ENCODE peak calls at places on chromosomes 11 and 22, in six cellular contexts. X, F, H, C, R and D are unnamed samples.

GRCh38 chr11:93591247-93591898 is 48.2 kb upstream of the SMCO4 start:
- DNase-seq in X (no peak), F (no peak), H (peak), C (peak), R (no peak), D (no peak)

GRCh38 chr22:42604403-42604802 is 10.3 kb downstream of the POLDIP3 start:
- DNase-seq in X (no peak), F (no peak), H (no peak), C (no peak), R (no peak), D (no peak)

GRCh38 chr11:120027546-120028180 is 110.2 kb downstream of the TRIM29 start:
- DNase-seq in X (no peak), F (no peak), H (no peak), C (no peak), R (no peak), D (no peak)

GRCh38 chr11:33722579-33723234 is 13.5 kb downstream of the CD59 start:
- DNase-seq in X (no peak), F (no peak), H (no peak), C (no peak), R (no peak), D (no peak)

GRCh38 chr11:20618083-20618482 is 18.7 kb downstream of the SLC6A5 start:
- DNase-seq in X (no peak), F (no peak), H (no peak), C (no peak), R (no peak), D (no peak)

GRCh38 chr11:114774599-114775365 is 96.5 kb downstream of the NXPE2 start:
- DNase-seq in X (peak), F (peak), H (peak), C (peak), R (peak), D (no peak)

GRCh38 chr22:49380828-49381114 is 446.9 kb downstream of the BRD1 start:
- DNase-seq in X (no peak), F (no peak), H (no peak), C (no peak), R (no peak), D (no peak)

GRCh38 chr22:22787805-22788459 is 99.7 kb upstream of the IGLL5 start:
- DNase-seq in X (peak), F (peak), H (peak), C (peak), R (peak), D (peak)

GRCh38 chr11:44542372-44542771 is 23.1 kb upstream of the CD82 start:
- DNase-seq in X (no peak), F (no peak), H (no peak), C (no peak), R (no peak), D (no peak)

DNA sequence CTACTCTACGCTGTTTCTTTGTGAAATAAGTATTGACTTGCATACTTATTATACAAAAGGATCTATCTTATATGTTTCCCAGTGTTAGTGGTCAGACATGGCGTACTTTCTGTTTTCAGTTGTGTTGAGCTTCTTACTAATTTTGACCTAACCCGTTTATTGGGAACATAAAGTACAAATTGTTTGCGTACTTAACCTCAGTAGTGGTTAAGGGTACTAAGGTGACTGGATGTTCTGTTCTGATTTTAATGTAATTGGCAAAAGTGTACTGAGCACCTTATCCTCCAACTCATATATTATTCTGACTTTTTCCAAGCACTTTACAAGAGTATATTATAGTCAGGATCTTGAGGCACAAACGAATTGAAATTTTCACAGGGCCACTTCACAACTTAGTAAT is 17.2 kb downstream of the TBCEL start:
- DNase-seq in X (no peak), F (no peak), H (no peak), C (no peak), R (no peak), D (no peak)
- TF ChIP-seq REST in X (no peak), F (no peak), H (no peak), C (no peak), R (no peak), D (no peak)

GRCh38 chr11:68780829-68781228 is 29.5 kb upstream of the TESMIN start:
- DNase-seq in X (no peak), F (peak), H (peak), C (peak), R (peak), D (no peak)
- TF ChIP-seq REST in X (no peak), F (no peak), H (no peak), C (no peak), R (no peak), D (no peak)

DNA sequence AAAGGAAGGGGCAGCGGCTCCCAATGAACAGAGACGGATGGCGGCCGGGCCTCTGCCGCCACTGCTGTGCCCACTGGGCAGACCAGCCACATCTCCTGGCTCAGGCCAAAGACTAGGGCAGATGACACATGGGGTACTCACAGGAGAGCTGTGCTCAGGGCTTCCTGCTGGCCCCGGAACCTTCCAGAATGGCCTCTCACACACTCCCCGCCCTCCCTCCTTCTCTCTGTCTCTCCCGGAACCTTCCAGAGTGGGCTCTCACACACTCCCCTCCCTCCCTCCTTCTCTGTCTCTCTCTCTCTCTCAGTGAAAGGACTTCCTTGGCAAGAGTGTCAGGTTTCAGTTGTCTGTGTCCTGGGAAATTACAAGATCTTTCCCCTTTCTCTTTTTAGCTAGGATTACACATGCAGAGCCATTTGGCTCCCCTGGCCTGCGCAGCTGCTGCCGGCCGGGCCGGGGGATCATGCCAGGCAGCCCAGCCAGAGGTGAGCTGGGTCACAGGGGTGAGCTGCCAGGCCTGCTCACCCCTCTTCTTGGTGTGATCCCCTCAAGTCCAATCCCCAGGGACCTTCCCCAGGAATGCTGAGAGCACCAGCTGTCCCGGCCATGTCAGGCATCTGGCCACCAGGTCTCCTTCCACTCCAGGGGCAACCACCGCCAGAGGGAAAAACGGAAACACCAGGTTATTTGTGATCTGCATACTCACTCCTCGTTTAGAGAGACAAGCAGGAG is 45.3 kb upstream of the ADA2 start:
- DNase-seq in X (no peak), F (peak), H (no peak), C (no peak), R (peak), D (no peak)
- TF ChIP-seq REST in X (no peak), F (no peak), H (no peak), C (no peak), R (no peak), D (no peak)

GRCh38 chr11:96781082-96781481 is 391.3 kb downstream of the JRKL start:
- DNase-seq in X (no peak), F (no peak), H (no peak), C (no peak), R (no peak), D (no peak)
- TF ChIP-seq REST in X (no peak), F (no peak), H (no peak), C (no peak), R (no peak), D (no peak)